ENCODE peak calls at places on chromosomes 3 and 15, in five cellular contexts. J, K, P, D and N are unnamed samples.

GRCh38 chr3:189038773-189039720 is 132.7 kb upstream of the TPRG1 start:
- DNase-seq in J (no peak), K (no peak), P (no peak), D (no peak), N (no peak)

GRCh38 chr15:96699871-96700401 is 369.4 kb downstream of the NR2F2 start:
- DNase-seq in J (no peak), K (no peak), P (no peak), D (no peak), N (no peak)

GRCh38 chr3:25830373-25831305 is 40.7 kb downstream of the OXSM start:
- DNase-seq in J (no peak), K (peak; percentile 10), P (no peak), D (no peak), N (no peak)

GRCh38 chr15:83300826-83301225 is 16.4 kb upstream of the BNC1 start:
- DNase-seq in J (no peak), K (no peak), P (no peak), D (no peak), N (no peak)

GRCh38 chr3:112074616-112075497 is 11.3 kb upstream of the C3orf52 start:
- DNase-seq in J (peak; percentile 66), K (no peak), P (no peak), D (no peak), N (peak; percentile 69)

GRCh38 chr15:59299919-59300617 is 72.6 kb downstream of the MYO1E start:
- DNase-seq in J (peak; percentile 53), K (peak; percentile 21), P (no peak), D (peak; percentile 89), N (peak; percentile 66)

GRCh38 chr3:83076041-83076440 is 1314.6 kb upstream of the GBE1 start:
- DNase-seq in J (no peak), K (no peak), P (no peak), D (no peak), N (no peak)

GRCh38 chr3:42063886-42064285 is 27.3 kb upstream of the TRAK1 start:
- DNase-seq in J (no peak), K (no peak), P (no peak), D (no peak), N (no peak)

GRCh38 chr3:24832878-24833277 is 338.2 kb upstream of the THRB start:
- DNase-seq in J (no peak), K (no peak), P (no peak), D (no peak), N (no peak)

GRCh38 chr3:25441234-25441856 is 13.3 kb downstream of the RARB start:
- DNase-seq in J (no peak), K (no peak), P (no peak), D (no peak), N (no peak)

GRCh38 chr3:55524565-55525244 is 37.6 kb upstream of the WNT5A start:
- DNase-seq in J (no peak), K (no peak), P (no peak), D (no peak), N (no peak)

GRCh38 chr3:146134348-146135117 is 26.5 kb downstream of the PLOD2 start:
- DNase-seq in J (no peak), K (no peak), P (no peak), D (no peak), N (no peak)

GRCh38 chr3:121948641-121949040 is 54.4 kb downstream of the SLC15A2 start:
- DNase-seq in J (no peak), K (no peak), P (no peak), D (no peak), N (no peak)

GRCh38 chr3:155791190-155791589 is 14.9 kb downstream of the C3orf33 start:
- DNase-seq in J (no peak), K (no peak), P (no peak), D (no peak), N (no peak)

GRCh38 chr3:60417590-60417989 is 833.7 kb downstream of the FHIT start:
- DNase-seq in J (no peak), K (no peak), P (no peak), D (no peak), N (no peak)

GRCh38 chr15:58392611-58393161 is 39.1 kb upstream of the LIPC start:
- DNase-seq in J (no peak), K (no peak), P (no peak), D (no peak), N (no peak)

GRCh38 chr3:179853176-179853575 is 183.6 kb downstream of the PEX5L start:
- DNase-seq in J (no peak), K (no peak), P (no peak), D (no peak), N (no peak)

GRCh38 chr3:129259612-129260477 is 10.4 kb downstream of the COPG1 start:
- DNase-seq in J (no peak), K (no peak), P (peak; percentile 9), D (peak; percentile 37), N (no peak)
- H3K27ac ChIP-seq in J (no peak overlapping the region), K (no peak overlapping the region), P (no peak overlapping the region), D (no peak overlapping the region), N (no peak overlapping the region)

DNA sequence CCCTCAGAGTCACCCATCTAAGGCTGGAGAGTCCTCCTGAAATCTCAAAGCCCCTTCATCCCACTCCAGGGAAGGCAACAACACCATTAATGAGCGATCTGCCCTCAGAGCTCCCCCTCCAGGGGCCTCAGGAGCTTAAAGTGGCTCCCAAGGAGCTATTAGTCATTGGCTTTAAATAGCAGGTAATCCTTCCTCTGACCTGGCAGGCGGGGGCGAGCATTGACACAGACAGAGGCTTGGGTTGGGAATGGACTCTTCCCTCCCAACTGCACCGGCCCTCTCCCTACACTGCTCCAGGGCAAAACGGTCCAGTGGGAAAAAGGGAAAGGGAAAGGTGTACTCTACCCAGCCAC is 1.4 kb downstream of the MFGE8 start:
- DNase-seq in J (no peak), K (no peak), P (no peak), D (peak; percentile 58), N (peak; percentile 66)
- H3K4me3 ChIP-seq in J (no peak overlapping the region), K (no peak overlapping the region), P (peak overlapping the region; percentile 79), D (peak overlapping the region; percentile 83), N (no peak overlapping the region)

DNA sequence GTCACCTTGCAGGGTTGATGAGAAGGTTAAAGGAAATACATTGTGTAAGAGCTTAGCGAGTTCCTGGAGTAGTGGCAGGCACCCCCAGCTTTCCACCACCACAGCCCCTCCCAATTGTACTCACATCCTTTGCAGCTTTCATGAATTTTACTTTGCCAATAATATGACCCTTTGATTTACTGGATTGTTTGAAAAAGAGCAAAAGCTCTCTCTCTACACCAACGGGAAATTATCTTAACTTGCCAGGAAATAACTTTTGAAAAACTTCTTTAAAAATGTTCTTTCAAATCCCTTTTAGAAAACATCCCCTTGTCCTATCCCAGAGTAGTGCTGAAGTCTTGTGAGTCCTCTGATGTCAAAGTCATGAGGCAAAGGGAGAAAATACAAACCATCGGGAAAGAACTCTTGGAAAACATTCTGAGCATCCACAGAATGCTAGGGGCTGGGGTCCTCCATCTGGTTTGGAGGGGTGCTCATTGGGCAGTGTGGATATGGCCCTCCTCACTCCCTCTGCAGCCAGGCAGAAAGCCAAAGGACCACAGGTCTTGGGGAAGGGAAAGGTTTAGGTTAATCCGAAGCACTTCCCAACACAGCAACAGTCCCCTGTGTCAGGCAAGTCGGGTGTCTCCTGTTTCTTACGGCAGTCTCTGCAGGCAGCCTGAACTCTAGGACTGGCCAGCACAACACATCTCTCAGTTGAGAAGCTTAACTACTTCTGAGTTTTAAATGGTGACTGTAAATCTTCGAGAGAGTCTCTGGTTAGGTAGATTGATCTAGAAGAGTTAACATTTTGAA is 36.5 kb downstream of the BOC start:
- DNase-seq in J (no peak), K (no peak), P (no peak), D (peak; percentile 90), N (no peak)
- H3K27ac ChIP-seq in J (no peak overlapping the region), K (no peak overlapping the region), P (peak overlapping the region; percentile 92), D (peak overlapping the region; percentile 78), N (peak overlapping the region; percentile 55)

GRCh38 chr15:76336254-76337046 is at the start of gene ISL2:
- DNase-seq in J (peak; percentile 23), K (peak; percentile 69), P (no peak), D (peak; percentile 97), N (peak; percentile 77)
- H3K4me3 ChIP-seq in J (no peak within 1 kb of the TSS), K (peak within 1 kb of the TSS; percentile 10), P (peak within 1 kb of the TSS; percentile 2), D (peak within 1 kb of the TSS; percentile 45), N (no peak within 1 kb of the TSS)

GRCh38 chr3:48624767-48625166 is 3.2 kb upstream of the TMEM89 start:
- DNase-seq in J (no peak), K (no peak), P (no peak), D (no peak), N (peak; percentile 14)
- H3K27ac ChIP-seq in J (no peak overlapping the region), K (no peak overlapping the region), P (no peak overlapping the region), D (no peak overlapping the region), N (no peak overlapping the region)

DNA sequence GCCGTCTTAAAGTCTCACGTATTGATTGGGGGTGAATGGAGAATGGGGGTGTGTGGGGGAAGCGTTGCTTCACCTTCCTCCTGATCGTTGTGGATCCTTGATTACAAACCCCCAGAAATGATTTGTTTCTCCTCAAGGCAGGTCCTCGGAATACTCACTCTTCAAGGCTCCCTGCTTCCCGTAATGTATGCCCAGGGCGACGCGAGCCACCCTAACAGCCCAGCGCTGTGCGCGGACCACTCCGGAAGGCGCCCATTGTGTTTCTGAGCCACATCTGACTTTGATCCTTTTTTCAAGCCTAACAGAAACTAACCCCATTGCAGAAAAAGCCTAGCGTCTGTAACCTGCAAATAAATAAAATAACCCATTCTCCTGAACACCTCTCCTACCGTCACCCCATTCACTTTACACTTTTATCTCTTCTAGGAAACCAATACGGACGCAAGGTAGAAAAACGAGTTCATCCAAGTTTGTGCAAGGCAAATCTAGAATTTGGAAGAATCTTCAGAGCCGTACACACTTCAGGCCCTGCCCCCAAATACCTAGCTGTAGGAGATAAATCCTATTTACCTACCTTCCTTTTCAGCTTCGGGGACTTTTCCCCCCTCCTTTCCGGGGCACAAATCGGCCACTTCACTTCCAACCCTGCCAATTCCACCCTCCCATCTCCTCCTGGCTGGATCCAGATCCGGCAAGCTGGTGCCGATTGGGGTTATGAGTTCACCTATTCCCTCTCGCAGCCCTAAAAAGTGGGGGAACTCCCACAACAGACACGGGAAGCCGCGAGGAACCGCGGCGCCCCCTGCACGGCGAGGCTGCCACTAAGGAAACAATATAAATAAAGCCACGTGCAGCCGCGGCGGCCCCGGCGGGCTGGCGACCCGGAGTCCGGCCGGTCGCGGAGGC is 1.1 kb downstream of the PRTG start:
- DNase-seq in J (no peak), K (no peak), P (no peak), D (no peak), N (peak; percentile 35)
- H3K4me3 ChIP-seq in J (peak overlapping the region; percentile 54), K (peak overlapping the region; percentile 76), P (peak overlapping the region; percentile 72), D (peak overlapping the region; percentile 79), N (peak overlapping the region; percentile 92)

DNA sequence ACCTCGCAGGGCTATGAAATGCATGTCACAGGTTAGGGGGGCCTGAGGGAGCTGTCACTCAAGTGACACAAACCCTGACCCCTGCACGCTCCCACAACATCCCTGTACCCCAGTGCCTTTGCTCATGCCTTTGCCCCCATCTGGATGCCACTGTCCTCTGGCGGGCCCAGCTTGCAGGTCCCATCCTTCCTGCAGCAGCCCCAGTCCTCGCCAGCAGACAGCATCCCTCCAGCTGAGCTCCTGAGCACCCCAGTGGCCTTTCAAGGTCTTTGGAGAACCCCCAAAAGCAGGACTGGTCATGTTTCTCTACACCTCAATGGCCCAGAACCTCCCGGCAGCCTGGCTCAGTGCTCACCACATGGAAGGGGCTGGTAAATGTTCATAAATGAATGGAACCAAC is 170.4 kb downstream of the ADAMTS17 start:
- DNase-seq in J (no peak), K (no peak), P (no peak), D (no peak), N (no peak)
- H3K27ac ChIP-seq in J (no peak overlapping the region), K (no peak overlapping the region), P (no peak overlapping the region), D (no peak overlapping the region), N (no peak overlapping the region)